ENCODE peak calls at places on chromosome 16, in four cellular contexts. O, Q, P and F are unnamed samples.

GRCh38 chr16:520847-521246 is 6.7 kb upstream of the CAPN15 start:
- DNase-seq in Q (no peak), P (no peak), O (no peak), F (no peak)

GRCh38 chr16:69889295-69889964 is 61.7 kb upstream of the CLEC18A start:
- DNase-seq in Q (no peak), O (no peak), P (no peak), F (no peak)

GRCh38 chr16:69600202-69600601 is 34.4 kb downstream of the NFAT5 start:
- DNase-seq in Q (no peak), O (no peak), P (no peak), F (no peak)

GRCh38 chr16:66523861-66524354 is 26.0 kb downstream of the TK2 start:
- DNase-seq in O (no peak), P (no peak), Q (no peak), F (no peak)

GRCh38 chr16:47424846-47425245 is 36.0 kb downstream of the ITFG1 start:
- DNase-seq in Q (peak; percentile 39), O (no peak), P (no peak), F (peak; percentile 29)

GRCh38 chr16:84563316-84563715 is 54.6 kb downstream of the COTL1 start:
- DNase-seq in P (no peak), Q (no peak), O (no peak), F (no peak)

GRCh38 chr16:9434659-9435058 is 343.2 kb downstream of the HAPSTR1 start:
- DNase-seq in P (no peak), O (no peak), Q (no peak), F (no peak)

GRCh38 chr16:80804451-80805383 is at the start of gene CDYL2:
- DNase-seq in P (peak; percentile 63), O (no peak), Q (no peak), F (peak; percentile 55)

GRCh38 chr16:49023095-49023494 is 258.5 kb downstream of the CBLN1 start:
- DNase-seq in P (no peak), O (no peak), Q (no peak), F (no peak)

GRCh38 chr16:9854665-9855064 is 327.6 kb downstream of the GRIN2A start:
- DNase-seq in O (no peak), Q (no peak), P (no peak), F (no peak)

GRCh38 chr16:76390476-76390875 is 113.3 kb downstream of the CNTNAP4 start:
- DNase-seq in Q (no peak), O (no peak), P (no peak), F (no peak)

DNA sequence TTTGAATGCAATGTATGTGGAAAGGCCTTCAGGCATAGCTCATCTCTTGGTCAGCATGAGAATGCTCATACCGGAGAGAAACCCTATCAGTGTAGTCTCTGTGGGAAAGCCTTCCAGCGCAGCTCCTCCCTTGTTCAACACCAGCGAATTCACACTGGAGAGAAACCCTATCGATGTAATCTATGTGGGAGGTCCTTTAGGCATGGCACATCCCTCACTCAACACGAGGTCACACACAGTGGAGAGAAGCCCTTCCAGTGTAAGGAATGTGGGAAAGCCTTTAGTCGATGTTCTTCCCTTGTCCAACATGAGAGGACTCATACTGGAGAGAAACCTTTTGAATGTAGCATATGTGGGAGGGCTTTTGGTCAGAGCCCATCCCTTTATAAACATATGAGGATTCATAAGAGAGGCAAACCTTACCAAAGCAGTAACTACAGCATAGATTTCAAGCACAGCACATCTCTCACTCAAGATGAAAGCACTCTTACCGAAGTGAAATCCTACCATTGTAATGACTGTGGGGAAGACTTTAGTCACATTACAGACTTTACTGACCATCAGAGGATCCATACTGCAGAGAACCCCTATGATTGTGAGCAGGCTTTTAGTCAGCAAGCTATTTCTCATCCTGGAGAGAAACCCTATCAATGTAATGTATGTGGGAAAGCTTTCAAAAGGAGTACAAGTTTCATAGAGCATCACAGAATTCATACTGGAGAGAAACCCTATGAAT is 24.7 kb downstream of the ZFP90 start:
- DNase-seq in Q (no peak), O (no peak), P (no peak), F (no peak)
- TF ChIP-seq BRCA1 in Q (no peak), O (no peak), P (no peak), F (no peak)

GRCh38 chr16:56355221-56355620 is 70.1 kb downstream of the AMFR start:
- DNase-seq in O (no peak), Q (no peak), P (no peak), F (no peak)
- TF ChIP-seq BRCA1 in O (no peak), Q (no peak), P (no peak), F (no peak)

GRCh38 chr16:1772362-1772907 is at the start of gene EME2:
- DNase-seq in Q (peak; percentile 16), P (peak; percentile 72), O (no peak), F (no peak)
- TF ChIP-seq BRCA1 in Q (no peak), P (no peak), O (no peak), F (no peak)

GRCh38 chr16:22315979-22316378 is 18.8 kb downstream of the POLR3E start:
- DNase-seq in Q (no peak), P (no peak), O (no peak), F (no peak)
- TF ChIP-seq BRCA1 in Q (no peak), P (no peak), O (no peak), F (no peak)

GRCh38 chr16:87740441-87740840 is 25.3 kb downstream of the KLHDC4 start:
- DNase-seq in Q (no peak), O (no peak), P (no peak), F (no peak)
- TF ChIP-seq BRCA1 in Q (no peak), O (no peak), P (no peak), F (no peak)

DNA sequence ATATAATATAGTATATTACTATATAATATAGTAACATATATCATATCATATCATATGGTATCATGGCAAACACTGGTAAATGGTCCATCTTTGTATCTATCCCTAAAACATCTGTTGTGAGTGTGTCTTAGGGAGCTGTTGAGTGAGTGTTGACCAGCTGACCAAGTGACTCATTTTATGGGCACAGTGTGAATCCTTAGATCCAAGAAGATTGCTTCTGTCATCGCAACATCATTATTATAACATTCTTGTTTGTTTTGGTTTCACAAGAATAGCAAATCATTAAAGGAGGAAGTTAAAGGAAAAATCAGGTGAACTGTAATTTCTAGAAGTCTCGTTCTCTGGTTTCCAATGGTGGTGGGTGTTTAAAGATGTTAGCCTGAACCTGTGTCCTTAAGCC is 11.7 kb upstream of the MAF start:
- DNase-seq in O (no peak), Q (no peak), P (no peak), F (no peak)
- TF ChIP-seq BRCA1 in O (no peak), Q (no peak), P (no peak), F (no peak)

GRCh38 chr16:22352726-22353125 is 21.7 kb downstream of the CDR2 start:
- DNase-seq in P (no peak), O (no peak), Q (no peak), F (no peak)
- TF ChIP-seq BRCA1 in P (no peak), O (no peak), Q (no peak), F (no peak)